ENCODE peak calls at places on chromosome 16, in seven cellular contexts. Q, H, U, S, L, F and P are unnamed samples.
A peak's percentile ranks its signal among the peaks of the same experiment; 100 is the strongest.

GRCh38 chr16:87926246-87927194 is 9.8 kb downstream of the CA5A start:
- DNase-seq in Q (no peak), H (no peak), U (no peak), S (no peak), L (peak; percentile 60), F (no peak), P (peak; percentile 3)

GRCh38 chr16:75081179-75081859 is 35.3 kb downstream of the LDHD start:
- DNase-seq in Q (no peak), H (no peak), U (no peak), S (no peak), L (peak; percentile 89), F (no peak), P (no peak)

GRCh38 chr16:2532494-2533141 is 1.4 kb upstream of the CEMP1 start:
- DNase-seq in Q (peak; percentile 28), H (peak; percentile 61), U (no peak), S (no peak), L (peak; percentile 67), F (peak; percentile 26), P (peak; percentile 77)

GRCh38 chr16:85564277-85565051 is 48.7 kb upstream of the GSE1 start:
- DNase-seq in Q (peak; percentile 42), H (no peak), U (no peak), S (no peak), L (peak; percentile 59), F (no peak), P (peak; percentile 55)

GRCh38 chr16:78906135-78906534 is 694.4 kb downstream of the MAF start:
- DNase-seq in Q (no peak), H (no peak), U (no peak), S (no peak), L (no peak), F (no peak), P (no peak)

GRCh38 chr16:27806986-27807385 is 256.5 kb downstream of the GSG1L start:
- DNase-seq in Q (no peak), H (no peak), U (no peak), S (no peak), L (no peak), F (no peak), P (no peak)

GRCh38 chr16:69316595-69317034 is 5.5 kb downstream of the VPS4A start:
- DNase-seq in Q (no peak), H (no peak), U (no peak), S (no peak), L (peak; percentile 8), F (no peak), P (no peak)

GRCh38 chr16:57610611-57611010 is 17.8 kb upstream of the ADGRG1 start:
- DNase-seq in Q (no peak), H (no peak), U (no peak), S (no peak), L (no peak), F (no peak), P (no peak)

GRCh38 chr16:74563828-74564263 is 43.1 kb downstream of the GLG1 start:
- DNase-seq in Q (no peak), H (no peak), U (no peak), S (no peak), L (peak; percentile 97), F (peak; percentile 44), P (peak; percentile 89)

GRCh38 chr16:12406840-12407690 is 396.6 kb downstream of the CPPED1 start:
- DNase-seq in Q (no peak), H (no peak), U (no peak), S (no peak), L (no peak), F (peak; percentile 25), P (no peak)

GRCh38 chr16:51150159-51150893 is 744 bp downstream of the SALL1 start:
- DNase-seq in Q (no peak), H (no peak), U (no peak), S (no peak), L (peak; percentile 23), F (no peak), P (no peak)

GRCh38 chr16:56603589-56603988 is 4.8 kb upstream of the MT2A start:
- DNase-seq in Q (no peak), H (peak; percentile 38), U (peak; percentile 51), S (no peak), L (peak; percentile 64), F (no peak), P (peak; percentile 35)

GRCh38 chr16:30353438-30354129 is 1.5 kb downstream of the CD2BP2 start:
- DNase-seq in Q (no peak), H (no peak), U (no peak), S (no peak), L (no peak), F (no peak), P (no peak)

GRCh38 chr16:67886387-67886786 is 1.7 kb downstream of the NRN1L start:
- DNase-seq in Q (no peak), H (no peak), U (no peak), S (no peak), L (no peak), F (no peak), P (peak; percentile 7)

GRCh38 chr16:27972500-27972899 is 91.0 kb downstream of the GSG1L start:
- DNase-seq in Q (no peak), H (peak; percentile 62), U (no peak), S (peak; percentile 6), L (peak; percentile 59), F (peak; percentile 8), P (peak; percentile 69)

GRCh38 chr16:79825002-79825401 is 224.5 kb upstream of the MAF start:
- DNase-seq in Q (no peak), H (no peak), U (no peak), S (no peak), L (no peak), F (no peak), P (no peak)

GRCh38 chr16:15031596-15031995 is 24.3 kb downstream of the NTAN1 start:
- DNase-seq in Q (no peak), H (no peak), U (no peak), S (no peak), L (no peak), F (no peak), P (no peak)

GRCh38 chr16:3945751-3946603 is 65.5 kb upstream of the CREBBP start:
- DNase-seq in Q (no peak), H (no peak), U (peak; percentile 56), S (no peak), L (no peak), F (peak; percentile 97), P (no peak)

GRCh38 chr16:88967800-88968588 is 9.0 kb downstream of the CBFA2T3 start:
- DNase-seq in Q (no peak), H (no peak), U (no peak), S (no peak), L (no peak), F (no peak), P (no peak)

GRCh38 chr16:51839697-51840462 is 688.8 kb upstream of the SALL1 start:
- DNase-seq in Q (no peak), H (no peak), U (no peak), S (no peak), L (no peak), F (peak; percentile 36), P (no peak)

GRCh38 chr16:9681556-9681955 is 500.7 kb downstream of the GRIN2A start:
- DNase-seq in Q (no peak), H (no peak), U (no peak), S (no peak), L (no peak), F (no peak), P (no peak)

GRCh38 chr16:17125671-17126070 is 345.1 kb downstream of the XYLT1 start:
- DNase-seq in Q (no peak), H (no peak), U (no peak), S (no peak), L (no peak), F (peak; percentile 65), P (no peak)

GRCh38 chr16:7083086-7083485 is 249.6 kb upstream of the RBFOX1 start:
- DNase-seq in Q (no peak), H (no peak), U (no peak), S (no peak), L (no peak), F (no peak), P (no peak)

GRCh38 chr16:56898847-56899246 is 33.1 kb upstream of the HERPUD1 start:
- DNase-seq in Q (no peak), H (peak; percentile 15), U (no peak), S (no peak), L (no peak), F (no peak), P (no peak)

GRCh38 chr16:1296688-1297412 is 12.6 kb upstream of the UBE2I start:
- DNase-seq in Q (no peak), H (no peak), U (no peak), S (no peak), L (peak; percentile 19), F (peak; percentile 54), P (peak; percentile 41)

GRCh38 chr16:6642271-6642670 is 690.4 kb upstream of the RBFOX1 start:
- DNase-seq in Q (no peak), H (no peak), U (no peak), S (no peak), L (no peak), F (no peak), P (no peak)

GRCh38 chr16:86307518-86307903 is 202.8 kb upstream of the FOXF1 start:
- DNase-seq in Q (no peak), H (no peak), U (no peak), S (no peak), L (peak; percentile 71), F (peak; percentile 64), P (no peak)

GRCh38 chr16:58032710-58033293 is 7.2 kb downstream of the MMP15 start:
- DNase-seq in Q (no peak), H (no peak), U (peak; percentile 65), S (no peak), L (no peak), F (no peak), P (peak; percentile 68)